ENCODE peak calls at places on chromosomes 6 and 20, in seven cellular contexts. One of them, this sample, is unnamed.

GRCh38 chr6:35445691-35446090 is 6.4 kb upstream of the FANCE start:
- DNase-seq in HS-5: no peak
- DNase-seq in ACHN: no peak
- DNase-seq in NCI-H524: no peak
- DNase-seq in stimulated activated CD4-positive, alpha-beta T cell treated with anti-CD3 and anti-CD28 coated beads, Interleukin-1b, Interleukin-23, amount 100 ng/mL, for 24 hours: no peak
- DNase-seq in activated T-cell treated with anti-CD3 and anti-CD28 coated beads, Interleukin-2, amount 50 U/mL, for 72 hours: no peak
- DNase-seq in activated CD4-positive, alpha-beta T cell treated with anti-CD3 and anti-CD28 coated beads for 36 hours: peak
- DNase-seq in this sample: no peak

GRCh38 chr6:51553246-51554015 is 534.0 kb downstream of the PKHD1 start:
- DNase-seq in stimulated activated CD4-positive, alpha-beta T cell treated with anti-CD3 and anti-CD28 coated beads, Interleukin-1b, Interleukin-23, amount 100 ng/mL, for 24 hours: no peak
- DNase-seq in NCI-H524: no peak
- DNase-seq in HS-5: no peak
- DNase-seq in activated CD4-positive, alpha-beta T cell treated with anti-CD3 and anti-CD28 coated beads for 36 hours: no peak
- DNase-seq in activated T-cell treated with anti-CD3 and anti-CD28 coated beads, Interleukin-2, amount 50 U/mL, for 72 hours: no peak
- DNase-seq in ACHN: no peak
- DNase-seq in this sample: no peak

GRCh38 chr6:6717953-6718352 is 129.4 kb downstream of the LY86 start:
- DNase-seq in activated T-cell treated with anti-CD3 and anti-CD28 coated beads, Interleukin-2, amount 50 U/mL, for 72 hours: no peak
- DNase-seq in stimulated activated CD4-positive, alpha-beta T cell treated with anti-CD3 and anti-CD28 coated beads, Interleukin-1b, Interleukin-23, amount 100 ng/mL, for 24 hours: no peak
- DNase-seq in activated CD4-positive, alpha-beta T cell treated with anti-CD3 and anti-CD28 coated beads for 36 hours: peak
- DNase-seq in NCI-H524: no peak
- DNase-seq in ACHN: no peak
- DNase-seq in HS-5: no peak
- DNase-seq in this sample: no peak

GRCh38 chr20:3808141-3808479 is 12.0 kb downstream of the CDC25B start:
- DNase-seq in ACHN: peak
- DNase-seq in activated CD4-positive, alpha-beta T cell treated with anti-CD3 and anti-CD28 coated beads for 36 hours: no peak
- DNase-seq in NCI-H524: no peak
- DNase-seq in stimulated activated CD4-positive, alpha-beta T cell treated with anti-CD3 and anti-CD28 coated beads, Interleukin-1b, Interleukin-23, amount 100 ng/mL, for 24 hours: no peak
- DNase-seq in HS-5: peak
- DNase-seq in activated T-cell treated with anti-CD3 and anti-CD28 coated beads, Interleukin-2, amount 50 U/mL, for 72 hours: no peak
- DNase-seq in this sample: peak

GRCh38 chr20:37638527-37638926 is 55.3 kb upstream of the CTNNBL1 start:
- DNase-seq in activated CD4-positive, alpha-beta T cell treated with anti-CD3 and anti-CD28 coated beads for 36 hours: no peak
- DNase-seq in stimulated activated CD4-positive, alpha-beta T cell treated with anti-CD3 and anti-CD28 coated beads, Interleukin-1b, Interleukin-23, amount 100 ng/mL, for 24 hours: no peak
- DNase-seq in activated T-cell treated with anti-CD3 and anti-CD28 coated beads, Interleukin-2, amount 50 U/mL, for 72 hours: no peak
- DNase-seq in NCI-H524: no peak
- DNase-seq in HS-5: no peak
- DNase-seq in ACHN: no peak
- DNase-seq in this sample: no peak

GRCh38 chr6:43901330-43902230 is 131.6 kb downstream of the VEGFA start:
- DNase-seq in ACHN: no peak
- DNase-seq in stimulated activated CD4-positive, alpha-beta T cell treated with anti-CD3 and anti-CD28 coated beads, Interleukin-1b, Interleukin-23, amount 100 ng/mL, for 24 hours: no peak
- DNase-seq in activated T-cell treated with anti-CD3 and anti-CD28 coated beads, Interleukin-2, amount 50 U/mL, for 72 hours: no peak
- DNase-seq in NCI-H524: no peak
- DNase-seq in HS-5: no peak
- DNase-seq in activated CD4-positive, alpha-beta T cell treated with anti-CD3 and anti-CD28 coated beads for 36 hours: no peak
- DNase-seq in this sample: no peak

GRCh38 chr20:41375846-41376245 is 9.2 kb upstream of the EMILIN3 start:
- DNase-seq in activated CD4-positive, alpha-beta T cell treated with anti-CD3 and anti-CD28 coated beads for 36 hours: no peak
- DNase-seq in ACHN: no peak
- DNase-seq in HS-5: no peak
- DNase-seq in NCI-H524: no peak
- DNase-seq in stimulated activated CD4-positive, alpha-beta T cell treated with anti-CD3 and anti-CD28 coated beads, Interleukin-1b, Interleukin-23, amount 100 ng/mL, for 24 hours: no peak
- DNase-seq in activated T-cell treated with anti-CD3 and anti-CD28 coated beads, Interleukin-2, amount 50 U/mL, for 72 hours: no peak
- DNase-seq in this sample: no peak

GRCh38 chr20:36158160-36158741 is 3.7 kb downstream of the EPB41L1 start:
- DNase-seq in stimulated activated CD4-positive, alpha-beta T cell treated with anti-CD3 and anti-CD28 coated beads, Interleukin-1b, Interleukin-23, amount 100 ng/mL, for 24 hours: no peak
- DNase-seq in ACHN: no peak
- DNase-seq in NCI-H524: no peak
- DNase-seq in activated CD4-positive, alpha-beta T cell treated with anti-CD3 and anti-CD28 coated beads for 36 hours: no peak
- DNase-seq in activated T-cell treated with anti-CD3 and anti-CD28 coated beads, Interleukin-2, amount 50 U/mL, for 72 hours: no peak
- DNase-seq in HS-5: no peak
- DNase-seq in this sample: no peak

GRCh38 chr6:101413773-101414172 is 20.3 kb downstream of the GRIK2 start:
- DNase-seq in activated T-cell treated with anti-CD3 and anti-CD28 coated beads, Interleukin-2, amount 50 U/mL, for 72 hours: no peak
- DNase-seq in HS-5: no peak
- DNase-seq in ACHN: no peak
- DNase-seq in activated CD4-positive, alpha-beta T cell treated with anti-CD3 and anti-CD28 coated beads for 36 hours: no peak
- DNase-seq in stimulated activated CD4-positive, alpha-beta T cell treated with anti-CD3 and anti-CD28 coated beads, Interleukin-1b, Interleukin-23, amount 100 ng/mL, for 24 hours: no peak
- DNase-seq in NCI-H524: no peak
- DNase-seq in this sample: no peak

GRCh38 chr20:23668477-23668951 is 20.3 kb downstream of the CST4 start:
- DNase-seq in stimulated activated CD4-positive, alpha-beta T cell treated with anti-CD3 and anti-CD28 coated beads, Interleukin-1b, Interleukin-23, amount 100 ng/mL, for 24 hours: no peak
- DNase-seq in ACHN: peak
- DNase-seq in activated T-cell treated with anti-CD3 and anti-CD28 coated beads, Interleukin-2, amount 50 U/mL, for 72 hours: peak
- DNase-seq in activated CD4-positive, alpha-beta T cell treated with anti-CD3 and anti-CD28 coated beads for 36 hours: peak
- DNase-seq in NCI-H524: peak
- DNase-seq in HS-5: peak
- DNase-seq in this sample: peak

GRCh38 chr20:36854343-36855240 is 21.3 kb upstream of the TLDC2 start:
- DNase-seq in NCI-H524: no peak
- DNase-seq in activated T-cell treated with anti-CD3 and anti-CD28 coated beads, Interleukin-2, amount 50 U/mL, for 72 hours: no peak
- DNase-seq in stimulated activated CD4-positive, alpha-beta T cell treated with anti-CD3 and anti-CD28 coated beads, Interleukin-1b, Interleukin-23, amount 100 ng/mL, for 24 hours: no peak
- DNase-seq in ACHN: no peak
- DNase-seq in HS-5: no peak
- DNase-seq in activated CD4-positive, alpha-beta T cell treated with anti-CD3 and anti-CD28 coated beads for 36 hours: no peak
- DNase-seq in this sample: no peak

GRCh38 chr6:137700751-137701477 is 166.1 kb upstream of the TNFAIP3 start:
- DNase-seq in HS-5: no peak
- DNase-seq in NCI-H524: no peak
- DNase-seq in stimulated activated CD4-positive, alpha-beta T cell treated with anti-CD3 and anti-CD28 coated beads, Interleukin-1b, Interleukin-23, amount 100 ng/mL, for 24 hours: no peak
- DNase-seq in activated CD4-positive, alpha-beta T cell treated with anti-CD3 and anti-CD28 coated beads for 36 hours: no peak
- DNase-seq in activated T-cell treated with anti-CD3 and anti-CD28 coated beads, Interleukin-2, amount 50 U/mL, for 72 hours: no peak
- DNase-seq in ACHN: no peak
- DNase-seq in this sample: no peak

GRCh38 chr6:47342824-47343223 is 33.1 kb upstream of the TNFRSF21 start:
- DNase-seq in activated CD4-positive, alpha-beta T cell treated with anti-CD3 and anti-CD28 coated beads for 36 hours: no peak
- DNase-seq in ACHN: no peak
- DNase-seq in activated T-cell treated with anti-CD3 and anti-CD28 coated beads, Interleukin-2, amount 50 U/mL, for 72 hours: no peak
- DNase-seq in stimulated activated CD4-positive, alpha-beta T cell treated with anti-CD3 and anti-CD28 coated beads, Interleukin-1b, Interleukin-23, amount 100 ng/mL, for 24 hours: no peak
- DNase-seq in HS-5: no peak
- DNase-seq in NCI-H524: peak
- DNase-seq in this sample: no peak

GRCh38 chr6:5190467-5190866 is 70.3 kb downstream of the LYRM4 start:
- DNase-seq in activated CD4-positive, alpha-beta T cell treated with anti-CD3 and anti-CD28 coated beads for 36 hours: no peak
- DNase-seq in activated T-cell treated with anti-CD3 and anti-CD28 coated beads, Interleukin-2, amount 50 U/mL, for 72 hours: no peak
- DNase-seq in stimulated activated CD4-positive, alpha-beta T cell treated with anti-CD3 and anti-CD28 coated beads, Interleukin-1b, Interleukin-23, amount 100 ng/mL, for 24 hours: no peak
- DNase-seq in NCI-H524: no peak
- DNase-seq in ACHN: peak
- DNase-seq in HS-5: peak
- DNase-seq in this sample: no peak

GRCh38 chr20:49508435-49509199 is 26.1 kb upstream of the KCNB1 start:
- DNase-seq in HS-5: peak
- DNase-seq in ACHN: peak
- DNase-seq in stimulated activated CD4-positive, alpha-beta T cell treated with anti-CD3 and anti-CD28 coated beads, Interleukin-1b, Interleukin-23, amount 100 ng/mL, for 24 hours: no peak
- DNase-seq in NCI-H524: peak
- DNase-seq in activated CD4-positive, alpha-beta T cell treated with anti-CD3 and anti-CD28 coated beads for 36 hours: peak
- DNase-seq in activated T-cell treated with anti-CD3 and anti-CD28 coated beads, Interleukin-2, amount 50 U/mL, for 72 hours: no peak
- DNase-seq in this sample: no peak

GRCh38 chr6:163328411-163328810 is 86.1 kb upstream of the QKI start:
- DNase-seq in activated T-cell treated with anti-CD3 and anti-CD28 coated beads, Interleukin-2, amount 50 U/mL, for 72 hours: no peak
- DNase-seq in stimulated activated CD4-positive, alpha-beta T cell treated with anti-CD3 and anti-CD28 coated beads, Interleukin-1b, Interleukin-23, amount 100 ng/mL, for 24 hours: no peak
- DNase-seq in NCI-H524: no peak
- DNase-seq in activated CD4-positive, alpha-beta T cell treated with anti-CD3 and anti-CD28 coated beads for 36 hours: no peak
- DNase-seq in HS-5: no peak
- DNase-seq in ACHN: no peak
- DNase-seq in this sample: no peak

GRCh38 chr6:66508433-66508832 is 801.4 kb upstream of the EYS start:
- DNase-seq in NCI-H524: no peak
- DNase-seq in HS-5: peak
- DNase-seq in stimulated activated CD4-positive, alpha-beta T cell treated with anti-CD3 and anti-CD28 coated beads, Interleukin-1b, Interleukin-23, amount 100 ng/mL, for 24 hours: no peak
- DNase-seq in ACHN: no peak
- DNase-seq in activated T-cell treated with anti-CD3 and anti-CD28 coated beads, Interleukin-2, amount 50 U/mL, for 72 hours: no peak
- DNase-seq in activated CD4-positive, alpha-beta T cell treated with anti-CD3 and anti-CD28 coated beads for 36 hours: no peak
- DNase-seq in this sample: no peak

GRCh38 chr20:50073500-50073899 is 39.5 kb downstream of the UBE2V1 start:
- DNase-seq in activated CD4-positive, alpha-beta T cell treated with anti-CD3 and anti-CD28 coated beads for 36 hours: no peak
- DNase-seq in NCI-H524: no peak
- DNase-seq in stimulated activated CD4-positive, alpha-beta T cell treated with anti-CD3 and anti-CD28 coated beads, Interleukin-1b, Interleukin-23, amount 100 ng/mL, for 24 hours: no peak
- DNase-seq in HS-5: no peak
- DNase-seq in ACHN: no peak
- DNase-seq in activated T-cell treated with anti-CD3 and anti-CD28 coated beads, Interleukin-2, amount 50 U/mL, for 72 hours: no peak
- DNase-seq in this sample: no peak

GRCh38 chr6:11869656-11870340 is 91.2 kb upstream of the ADTRP start:
- DNase-seq in NCI-H524: no peak
- DNase-seq in activated CD4-positive, alpha-beta T cell treated with anti-CD3 and anti-CD28 coated beads for 36 hours: no peak
- DNase-seq in HS-5: no peak
- DNase-seq in ACHN: no peak
- DNase-seq in activated T-cell treated with anti-CD3 and anti-CD28 coated beads, Interleukin-2, amount 50 U/mL, for 72 hours: no peak
- DNase-seq in stimulated activated CD4-positive, alpha-beta T cell treated with anti-CD3 and anti-CD28 coated beads, Interleukin-1b, Interleukin-23, amount 100 ng/mL, for 24 hours: no peak
- DNase-seq in this sample: no peak

GRCh38 chr6:13407709-13408695 is 79.4 kb downstream of the GFOD1 start:
- DNase-seq in activated T-cell treated with anti-CD3 and anti-CD28 coated beads, Interleukin-2, amount 50 U/mL, for 72 hours: no peak
- DNase-seq in NCI-H524: no peak
- DNase-seq in HS-5: peak
- DNase-seq in ACHN: peak
- DNase-seq in stimulated activated CD4-positive, alpha-beta T cell treated with anti-CD3 and anti-CD28 coated beads, Interleukin-1b, Interleukin-23, amount 100 ng/mL, for 24 hours: no peak
- DNase-seq in activated CD4-positive, alpha-beta T cell treated with anti-CD3 and anti-CD28 coated beads for 36 hours: no peak
- DNase-seq in this sample: no peak

GRCh38 chr20:41058007-41058673 is 29.5 kb downstream of the TOP1 start:
- DNase-seq in NCI-H524: no peak
- DNase-seq in activated CD4-positive, alpha-beta T cell treated with anti-CD3 and anti-CD28 coated beads for 36 hours: peak
- DNase-seq in stimulated activated CD4-positive, alpha-beta T cell treated with anti-CD3 and anti-CD28 coated beads, Interleukin-1b, Interleukin-23, amount 100 ng/mL, for 24 hours: no peak
- DNase-seq in HS-5: peak
- DNase-seq in ACHN: no peak
- DNase-seq in activated T-cell treated with anti-CD3 and anti-CD28 coated beads, Interleukin-2, amount 50 U/mL, for 72 hours: no peak
- DNase-seq in this sample: no peak

GRCh38 chr20:46346770-46347169 is 38.5 kb upstream of the CDH22 start:
- DNase-seq in stimulated activated CD4-positive, alpha-beta T cell treated with anti-CD3 and anti-CD28 coated beads, Interleukin-1b, Interleukin-23, amount 100 ng/mL, for 24 hours: no peak
- DNase-seq in activated T-cell treated with anti-CD3 and anti-CD28 coated beads, Interleukin-2, amount 50 U/mL, for 72 hours: no peak
- DNase-seq in NCI-H524: no peak
- DNase-seq in HS-5: no peak
- DNase-seq in ACHN: no peak
- DNase-seq in activated CD4-positive, alpha-beta T cell treated with anti-CD3 and anti-CD28 coated beads for 36 hours: no peak
- DNase-seq in this sample: no peak

GRCh38 chr20:19799325-19799724 is 41.3 kb downstream of the RIN2 start:
- DNase-seq in stimulated activated CD4-positive, alpha-beta T cell treated with anti-CD3 and anti-CD28 coated beads, Interleukin-1b, Interleukin-23, amount 100 ng/mL, for 24 hours: no peak
- DNase-seq in activated CD4-positive, alpha-beta T cell treated with anti-CD3 and anti-CD28 coated beads for 36 hours: no peak
- DNase-seq in ACHN: no peak
- DNase-seq in activated T-cell treated with anti-CD3 and anti-CD28 coated beads, Interleukin-2, amount 50 U/mL, for 72 hours: no peak
- DNase-seq in NCI-H524: no peak
- DNase-seq in HS-5: no peak
- DNase-seq in this sample: no peak

GRCh38 chr6:56540232-56540631 is 102.5 kb downstream of the DST start:
- DNase-seq in stimulated activated CD4-positive, alpha-beta T cell treated with anti-CD3 and anti-CD28 coated beads, Interleukin-1b, Interleukin-23, amount 100 ng/mL, for 24 hours: no peak
- DNase-seq in activated CD4-positive, alpha-beta T cell treated with anti-CD3 and anti-CD28 coated beads for 36 hours: no peak
- DNase-seq in activated T-cell treated with anti-CD3 and anti-CD28 coated beads, Interleukin-2, amount 50 U/mL, for 72 hours: no peak
- DNase-seq in HS-5: no peak
- DNase-seq in NCI-H524: no peak
- DNase-seq in ACHN: no peak
- DNase-seq in this sample: no peak

GRCh38 chr6:162056745-162057144 is 670.8 kb downstream of the PRKN start:
- DNase-seq in activated CD4-positive, alpha-beta T cell treated with anti-CD3 and anti-CD28 coated beads for 36 hours: no peak
- DNase-seq in stimulated activated CD4-positive, alpha-beta T cell treated with anti-CD3 and anti-CD28 coated beads, Interleukin-1b, Interleukin-23, amount 100 ng/mL, for 24 hours: no peak
- DNase-seq in ACHN: peak
- DNase-seq in activated T-cell treated with anti-CD3 and anti-CD28 coated beads, Interleukin-2, amount 50 U/mL, for 72 hours: no peak
- DNase-seq in HS-5: no peak
- DNase-seq in NCI-H524: no peak
- DNase-seq in this sample: no peak

GRCh38 chr6:21228411-21228810 is 365.1 kb upstream of the SOX4 start:
- DNase-seq in activated CD4-positive, alpha-beta T cell treated with anti-CD3 and anti-CD28 coated beads for 36 hours: no peak
- DNase-seq in stimulated activated CD4-positive, alpha-beta T cell treated with anti-CD3 and anti-CD28 coated beads, Interleukin-1b, Interleukin-23, amount 100 ng/mL, for 24 hours: no peak
- DNase-seq in NCI-H524: no peak
- DNase-seq in HS-5: peak
- DNase-seq in ACHN: no peak
- DNase-seq in activated T-cell treated with anti-CD3 and anti-CD28 coated beads, Interleukin-2, amount 50 U/mL, for 72 hours: no peak
- DNase-seq in this sample: no peak

GRCh38 chr6:100775667-100776066 is 105.5 kb downstream of the ASCC3 start:
- DNase-seq in stimulated activated CD4-positive, alpha-beta T cell treated with anti-CD3 and anti-CD28 coated beads, Interleukin-1b, Interleukin-23, amount 100 ng/mL, for 24 hours: no peak
- DNase-seq in activated T-cell treated with anti-CD3 and anti-CD28 coated beads, Interleukin-2, amount 50 U/mL, for 72 hours: no peak
- DNase-seq in HS-5: no peak
- DNase-seq in NCI-H524: no peak
- DNase-seq in activated CD4-positive, alpha-beta T cell treated with anti-CD3 and anti-CD28 coated beads for 36 hours: no peak
- DNase-seq in ACHN: no peak
- DNase-seq in this sample: no peak

GRCh38 chr6:113630365-113630737 is 226.8 kb upstream of the MARCKS start:
- DNase-seq in HS-5: no peak
- DNase-seq in stimulated activated CD4-positive, alpha-beta T cell treated with anti-CD3 and anti-CD28 coated beads, Interleukin-1b, Interleukin-23, amount 100 ng/mL, for 24 hours: no peak
- DNase-seq in activated T-cell treated with anti-CD3 and anti-CD28 coated beads, Interleukin-2, amount 50 U/mL, for 72 hours: no peak
- DNase-seq in ACHN: no peak
- DNase-seq in NCI-H524: no peak
- DNase-seq in activated CD4-positive, alpha-beta T cell treated with anti-CD3 and anti-CD28 coated beads for 36 hours: no peak
- DNase-seq in this sample: no peak

GRCh38 chr6:56699066-56699654 is 56.5 kb upstream of the DST start:
- DNase-seq in activated T-cell treated with anti-CD3 and anti-CD28 coated beads, Interleukin-2, amount 50 U/mL, for 72 hours: no peak
- DNase-seq in NCI-H524: peak
- DNase-seq in stimulated activated CD4-positive, alpha-beta T cell treated with anti-CD3 and anti-CD28 coated beads, Interleukin-1b, Interleukin-23, amount 100 ng/mL, for 24 hours: no peak
- DNase-seq in ACHN: peak
- DNase-seq in HS-5: no peak
- DNase-seq in activated CD4-positive, alpha-beta T cell treated with anti-CD3 and anti-CD28 coated beads for 36 hours: no peak
- DNase-seq in this sample: no peak

GRCh38 chr6:137361701-137362100 is 132.5 kb downstream of the OLIG3 start:
- DNase-seq in HS-5: no peak
- DNase-seq in activated CD4-positive, alpha-beta T cell treated with anti-CD3 and anti-CD28 coated beads for 36 hours: no peak
- DNase-seq in ACHN: no peak
- DNase-seq in NCI-H524: no peak
- DNase-seq in stimulated activated CD4-positive, alpha-beta T cell treated with anti-CD3 and anti-CD28 coated beads, Interleukin-1b, Interleukin-23, amount 100 ng/mL, for 24 hours: no peak
- DNase-seq in activated T-cell treated with anti-CD3 and anti-CD28 coated beads, Interleukin-2, amount 50 U/mL, for 72 hours: no peak
- DNase-seq in this sample: no peak